ENCODE peak calls at places on chromosomes 1 and 21, in seven cellular contexts. One of them, this sample, is unnamed.

GRCh38 chr1:234613992-234614584 is 4.1 kb upstream of the IRF2BP2 start:
- DNase-seq in natural killer cell: no peak
- DNase-seq in cardiac muscle cell: no peak
- DNase-seq in GM06990: no peak
- DNase-seq in brain microvascular endothelial cell: no peak
- DNase-seq in suprapubic skin: no peak
- DNase-seq in fibroblast of mammary gland: peak
- DNase-seq in this sample: no peak

GRCh38 chr1:32870615-32871363 is at the start of gene FNDC5:
- DNase-seq in GM06990: no peak
- DNase-seq in fibroblast of mammary gland: no peak
- DNase-seq in brain microvascular endothelial cell: no peak
- DNase-seq in natural killer cell: no peak
- DNase-seq in cardiac muscle cell: peak
- DNase-seq in suprapubic skin: no peak
- DNase-seq in this sample: peak

GRCh38 chr1:236149696-236150228 is 7.4 kb downstream of the GPR137B start:
- DNase-seq in brain microvascular endothelial cell: no peak
- DNase-seq in cardiac muscle cell: no peak
- DNase-seq in fibroblast of mammary gland: no peak
- DNase-seq in natural killer cell: no peak
- DNase-seq in GM06990: no peak
- DNase-seq in suprapubic skin: no peak
- DNase-seq in this sample: no peak

GRCh38 chr1:56799605-56800398 is 19.4 kb downstream of the FYB2 start:
- DNase-seq in natural killer cell: no peak
- DNase-seq in cardiac muscle cell: no peak
- DNase-seq in suprapubic skin: no peak
- DNase-seq in brain microvascular endothelial cell: no peak
- DNase-seq in fibroblast of mammary gland: no peak
- DNase-seq in GM06990: no peak
- DNase-seq in this sample: no peak

GRCh38 chr1:32201011-32201855 is 838 bp downstream of the CCDC28B start:
- DNase-seq in suprapubic skin: peak
- DNase-seq in GM06990: peak
- DNase-seq in fibroblast of mammary gland: peak
- DNase-seq in brain microvascular endothelial cell: peak
- DNase-seq in natural killer cell: peak
- DNase-seq in cardiac muscle cell: peak
- DNase-seq in this sample: peak

GRCh38 chr1:15866696-15867687 is 19.5 kb downstream of the SPEN start:
- DNase-seq in brain microvascular endothelial cell: no peak
- DNase-seq in natural killer cell: no peak
- DNase-seq in suprapubic skin: no peak
- DNase-seq in fibroblast of mammary gland: peak
- DNase-seq in GM06990: no peak
- DNase-seq in cardiac muscle cell: no peak
- DNase-seq in this sample: no peak

GRCh38 chr1:171254859-171255258 is 6.6 kb downstream of the FMO1 start:
- DNase-seq in brain microvascular endothelial cell: peak
- DNase-seq in suprapubic skin: no peak
- DNase-seq in natural killer cell: no peak
- DNase-seq in fibroblast of mammary gland: peak
- DNase-seq in cardiac muscle cell: no peak
- DNase-seq in GM06990: no peak
- DNase-seq in this sample: no peak

GRCh38 chr1:99650773-99651437 is 5.0 kb downstream of the PALMD start:
- DNase-seq in natural killer cell: no peak
- DNase-seq in GM06990: no peak
- DNase-seq in brain microvascular endothelial cell: no peak
- DNase-seq in fibroblast of mammary gland: no peak
- DNase-seq in suprapubic skin: no peak
- DNase-seq in cardiac muscle cell: no peak
- DNase-seq in this sample: no peak

GRCh38 chr1:234768569-234769283 is 158.7 kb upstream of the IRF2BP2 start:
- DNase-seq in GM06990: peak
- DNase-seq in fibroblast of mammary gland: no peak
- DNase-seq in cardiac muscle cell: no peak
- DNase-seq in suprapubic skin: no peak
- DNase-seq in natural killer cell: no peak
- DNase-seq in brain microvascular endothelial cell: no peak
- DNase-seq in this sample: no peak

GRCh38 chr1:27409669-27410068 is 17.2 kb downstream of the GPR3 start:
- DNase-seq in brain microvascular endothelial cell: no peak
- DNase-seq in GM06990: no peak
- DNase-seq in suprapubic skin: no peak
- DNase-seq in natural killer cell: no peak
- DNase-seq in cardiac muscle cell: no peak
- DNase-seq in fibroblast of mammary gland: no peak
- DNase-seq in this sample: no peak

GRCh38 chr21:31410763-31411278 is 66.8 kb upstream of the TIAM1 start:
- DNase-seq in fibroblast of mammary gland: no peak
- DNase-seq in cardiac muscle cell: no peak
- DNase-seq in suprapubic skin: no peak
- DNase-seq in brain microvascular endothelial cell: no peak
- DNase-seq in GM06990: no peak
- DNase-seq in natural killer cell: no peak
- DNase-seq in this sample: no peak

GRCh38 chr1:204990059-204990664 is 52.9 kb upstream of the CNTN2 start:
- DNase-seq in cardiac muscle cell: no peak
- DNase-seq in GM06990: no peak
- DNase-seq in brain microvascular endothelial cell: peak
- DNase-seq in suprapubic skin: no peak
- DNase-seq in natural killer cell: no peak
- DNase-seq in fibroblast of mammary gland: no peak
- DNase-seq in this sample: no peak

GRCh38 chr1:51958824-51959223 is 31.7 kb downstream of the RAB3B start:
- DNase-seq in fibroblast of mammary gland: no peak
- DNase-seq in brain microvascular endothelial cell: no peak
- DNase-seq in GM06990: no peak
- DNase-seq in cardiac muscle cell: no peak
- DNase-seq in suprapubic skin: no peak
- DNase-seq in natural killer cell: no peak
- DNase-seq in this sample: no peak
- TF ChIP-seq CTCF in fibroblast of mammary gland: no peak
- TF ChIP-seq CTCF in brain microvascular endothelial cell: no peak
- TF ChIP-seq CTCF in GM06990: no peak
- TF ChIP-seq CTCF in cardiac muscle cell: no peak
- TF ChIP-seq CTCF in suprapubic skin: no peak
- TF ChIP-seq CTCF in natural killer cell: no peak
- TF ChIP-seq CTCF in this sample: no peak

DNA sequence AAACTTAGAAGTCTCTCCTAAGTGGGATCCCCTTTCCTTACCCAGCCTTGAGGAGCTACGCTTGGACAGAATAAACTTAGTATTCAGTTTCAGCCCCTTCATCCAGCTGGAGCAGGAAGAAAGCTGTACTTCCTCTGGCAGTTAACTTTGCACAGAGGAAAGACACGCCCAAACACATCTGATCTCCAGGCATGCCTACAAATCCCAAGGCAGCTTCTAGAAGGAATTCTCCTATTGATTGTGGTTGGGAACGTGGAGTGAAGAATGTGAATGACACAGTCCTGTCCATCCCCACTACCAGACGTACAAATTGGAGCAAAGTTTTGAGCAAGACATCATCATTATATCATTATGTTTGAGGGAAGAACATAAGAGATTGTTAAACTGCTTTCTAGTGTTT is 6.6 kb upstream of the AK4 start:
- DNase-seq in GM06990: no peak
- DNase-seq in natural killer cell: no peak
- DNase-seq in brain microvascular endothelial cell: peak
- DNase-seq in cardiac muscle cell: no peak
- DNase-seq in suprapubic skin: no peak
- DNase-seq in fibroblast of mammary gland: peak
- DNase-seq in this sample: no peak
- TF ChIP-seq CTCF in GM06990: no peak
- TF ChIP-seq CTCF in natural killer cell: no peak
- TF ChIP-seq CTCF in brain microvascular endothelial cell: no peak
- TF ChIP-seq CTCF in cardiac muscle cell: no peak
- TF ChIP-seq CTCF in suprapubic skin: no peak
- TF ChIP-seq CTCF in fibroblast of mammary gland: no peak
- TF ChIP-seq CTCF in this sample: no peak

DNA sequence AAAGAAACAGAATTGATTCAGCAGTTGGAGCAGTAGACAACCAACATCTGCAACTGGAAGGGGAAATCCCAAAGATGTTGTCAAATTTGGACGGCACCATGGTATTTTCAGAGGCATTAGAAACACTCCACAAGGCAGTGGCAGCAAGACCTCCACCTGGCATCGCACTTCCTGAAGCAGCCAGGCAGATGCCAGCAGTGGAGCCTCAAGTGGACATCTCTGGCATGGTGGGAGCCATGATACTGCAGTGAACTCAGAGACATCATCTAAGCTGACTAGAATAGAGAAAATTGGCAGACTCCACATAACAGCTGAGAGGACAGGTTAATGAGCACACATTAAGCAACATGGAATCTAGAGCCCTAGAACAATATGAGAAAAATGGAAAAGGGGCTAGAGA is 33.9 kb upstream of the RGS8 start:
- DNase-seq in cardiac muscle cell: no peak
- DNase-seq in fibroblast of mammary gland: no peak
- DNase-seq in brain microvascular endothelial cell: no peak
- DNase-seq in natural killer cell: no peak
- DNase-seq in GM06990: no peak
- DNase-seq in suprapubic skin: no peak
- DNase-seq in this sample: no peak
- TF ChIP-seq CTCF in cardiac muscle cell: no peak
- TF ChIP-seq CTCF in fibroblast of mammary gland: no peak
- TF ChIP-seq CTCF in brain microvascular endothelial cell: peak
- TF ChIP-seq CTCF in natural killer cell: no peak
- TF ChIP-seq CTCF in GM06990: peak
- TF ChIP-seq CTCF in suprapubic skin: no peak
- TF ChIP-seq CTCF in this sample: no peak

GRCh38 chr1:192879416-192879815 is 70.6 kb downstream of the RGS2 start:
- DNase-seq in cardiac muscle cell: peak
- DNase-seq in brain microvascular endothelial cell: peak
- DNase-seq in suprapubic skin: no peak
- DNase-seq in GM06990: no peak
- DNase-seq in natural killer cell: no peak
- DNase-seq in fibroblast of mammary gland: peak
- DNase-seq in this sample: no peak
- TF ChIP-seq CTCF in cardiac muscle cell: no peak
- TF ChIP-seq CTCF in brain microvascular endothelial cell: no peak
- TF ChIP-seq CTCF in suprapubic skin: no peak
- TF ChIP-seq CTCF in GM06990: no peak
- TF ChIP-seq CTCF in natural killer cell: no peak
- TF ChIP-seq CTCF in fibroblast of mammary gland: no peak
- TF ChIP-seq CTCF in this sample: no peak

GRCh38 chr1:77219166-77219887 is at the start of gene PIGK:
- DNase-seq in cardiac muscle cell: peak
- DNase-seq in GM06990: peak
- DNase-seq in brain microvascular endothelial cell: peak
- DNase-seq in suprapubic skin: peak
- DNase-seq in natural killer cell: peak
- DNase-seq in fibroblast of mammary gland: peak
- DNase-seq in this sample: peak
- TF ChIP-seq CTCF in cardiac muscle cell: no peak
- TF ChIP-seq CTCF in GM06990: peak
- TF ChIP-seq CTCF in brain microvascular endothelial cell: no peak
- TF ChIP-seq CTCF in suprapubic skin: no peak
- TF ChIP-seq CTCF in natural killer cell: no peak
- TF ChIP-seq CTCF in fibroblast of mammary gland: peak
- TF ChIP-seq CTCF in this sample: no peak

GRCh38 chr1:111505641-111506119 is 2.2 kb upstream of the ADORA3 start:
- DNase-seq in suprapubic skin: no peak
- DNase-seq in brain microvascular endothelial cell: no peak
- DNase-seq in cardiac muscle cell: no peak
- DNase-seq in GM06990: peak
- DNase-seq in natural killer cell: no peak
- DNase-seq in fibroblast of mammary gland: no peak
- DNase-seq in this sample: no peak

GRCh38 chr1:111506561-111506960 is 3.1 kb upstream of the ADORA3 start:
- DNase-seq in suprapubic skin: no peak
- DNase-seq in GM06990: no peak
- DNase-seq in natural killer cell: no peak
- DNase-seq in fibroblast of mammary gland: no peak
- DNase-seq in cardiac muscle cell: no peak
- DNase-seq in brain microvascular endothelial cell: no peak
- DNase-seq in this sample: no peak

GRCh38 chr1:111510003-111510380 is 6.6 kb upstream of the ADORA3 start:
- DNase-seq in brain microvascular endothelial cell: no peak
- DNase-seq in natural killer cell: no peak
- DNase-seq in suprapubic skin: no peak
- DNase-seq in cardiac muscle cell: peak
- DNase-seq in GM06990: no peak
- DNase-seq in fibroblast of mammary gland: no peak
- DNase-seq in this sample: no peak

GRCh38 chr1:111504097-111504496 is 664 bp upstream of the ADORA3 start:
- DNase-seq in cardiac muscle cell: no peak
- DNase-seq in brain microvascular endothelial cell: no peak
- DNase-seq in suprapubic skin: no peak
- DNase-seq in fibroblast of mammary gland: no peak
- DNase-seq in natural killer cell: no peak
- DNase-seq in GM06990: no peak
- DNase-seq in this sample: no peak

DNA sequence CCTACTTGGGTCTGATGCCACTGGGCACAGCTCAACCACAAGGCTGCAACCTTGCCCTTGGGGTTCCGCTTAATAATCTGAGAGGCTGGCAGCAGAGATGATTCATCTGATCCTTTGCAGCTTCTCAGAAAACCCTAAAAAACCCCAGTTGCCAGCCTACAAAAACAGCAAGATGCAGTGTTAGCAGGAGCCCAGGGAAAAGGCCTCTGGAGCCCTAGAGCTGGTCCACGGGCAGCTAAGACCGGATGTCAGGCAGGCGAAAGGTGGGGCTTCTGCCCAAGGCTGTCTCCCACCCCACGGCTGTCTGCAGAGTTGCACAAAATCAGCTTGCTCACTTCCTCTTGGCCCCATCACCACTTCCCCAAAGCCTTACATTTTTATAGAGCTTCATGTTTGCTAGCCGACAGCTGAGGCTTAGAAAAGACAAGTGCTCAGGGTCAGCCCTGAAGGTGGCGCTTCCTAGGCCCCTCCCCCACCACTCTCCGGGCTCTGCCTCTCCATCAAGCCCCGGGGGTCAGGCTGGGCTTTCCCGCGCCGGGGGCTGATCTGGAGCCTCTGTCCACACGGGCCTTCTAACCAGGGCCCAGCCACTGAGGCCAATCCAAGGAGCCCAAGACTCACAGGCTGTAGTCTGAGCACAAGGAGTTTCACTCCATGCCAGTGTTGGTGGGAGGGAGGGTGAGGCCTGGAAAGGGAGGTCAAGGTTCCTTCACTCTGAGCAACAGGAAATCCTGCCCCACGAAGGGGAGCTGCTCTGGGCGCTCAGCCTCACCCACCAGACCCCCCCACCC is 4.2 kb upstream of the ADORA3 start:
- DNase-seq in suprapubic skin: peak
- DNase-seq in natural killer cell: peak
- DNase-seq in GM06990: peak
- DNase-seq in brain microvascular endothelial cell: peak
- DNase-seq in fibroblast of mammary gland: peak
- DNase-seq in cardiac muscle cell: peak
- DNase-seq in this sample: no peak
- TF ChIP-seq CTCF in suprapubic skin: no peak
- TF ChIP-seq CTCF in natural killer cell: no peak
- TF ChIP-seq CTCF in GM06990: peak
- TF ChIP-seq CTCF in brain microvascular endothelial cell: peak
- TF ChIP-seq CTCF in fibroblast of mammary gland: peak
- TF ChIP-seq CTCF in cardiac muscle cell: peak
- TF ChIP-seq CTCF in this sample: no peak

This sample was measured in mesothelial cell of epicardium.